ENCODE peak calls at places on chromosomes 2 and 18, in nine cellular contexts. One of them, this sample, is unnamed.
A peak's percentile ranks its signal among the peaks of the same experiment; 100 is the strongest.

GRCh38 chr2:2942225-2942624 is 435.4 kb downstream of the EIPR1 start:
- DNase-seq in AG04449: no peak
- DNase-seq in A549: no peak
- DNase-seq in fibroblast of the aortic adventitia: no peak
- DNase-seq in effector memory CD8-positive, alpha-beta T cell: no peak
- DNase-seq in NCI-H146: no peak
- DNase-seq in D721Med: no peak
- DNase-seq in GM03348: no peak
- DNase-seq in T-helper 1 cell: no peak
- DNase-seq in this sample: no peak

GRCh38 chr18:22946841-22947240 is 13.7 kb downstream of the RBBP8 start:
- DNase-seq in D721Med: no peak
- DNase-seq in GM03348: peak; percentile 39
- DNase-seq in effector memory CD8-positive, alpha-beta T cell: no peak
- DNase-seq in A549: no peak
- DNase-seq in NCI-H146: no peak
- DNase-seq in fibroblast of the aortic adventitia: no peak
- DNase-seq in T-helper 1 cell: no peak
- DNase-seq in AG04449: peak; percentile 41
- DNase-seq in this sample: no peak

GRCh38 chr18:63617049-63617995 is 26.7 kb downstream of the SERPINB4 start:
- DNase-seq in effector memory CD8-positive, alpha-beta T cell: no peak
- DNase-seq in A549: no peak
- DNase-seq in D721Med: no peak
- DNase-seq in NCI-H146: no peak
- DNase-seq in fibroblast of the aortic adventitia: peak; percentile 21
- DNase-seq in T-helper 1 cell: no peak
- DNase-seq in GM03348: no peak
- DNase-seq in AG04449: no peak
- DNase-seq in this sample: no peak

GRCh38 chr18:5286525-5286924 is 9.0 kb downstream of the ZBTB14 start:
- DNase-seq in D721Med: no peak
- DNase-seq in effector memory CD8-positive, alpha-beta T cell: no peak
- DNase-seq in NCI-H146: no peak
- DNase-seq in AG04449: no peak
- DNase-seq in A549: no peak
- DNase-seq in T-helper 1 cell: no peak
- DNase-seq in GM03348: no peak
- DNase-seq in fibroblast of the aortic adventitia: no peak
- DNase-seq in this sample: no peak

GRCh38 chr2:232235716-232236115 is 142.8 kb upstream of the ALPP start:
- DNase-seq in D721Med: no peak
- DNase-seq in AG04449: no peak
- DNase-seq in NCI-H146: no peak
- DNase-seq in GM03348: no peak
- DNase-seq in T-helper 1 cell: no peak
- DNase-seq in effector memory CD8-positive, alpha-beta T cell: no peak
- DNase-seq in fibroblast of the aortic adventitia: no peak
- DNase-seq in A549: no peak
- DNase-seq in this sample: peak; percentile 24

GRCh38 chr2:111169268-111169667 is 48.6 kb downstream of the BCL2L11 start:
- DNase-seq in A549: no peak
- DNase-seq in D721Med: no peak
- DNase-seq in AG04449: no peak
- DNase-seq in fibroblast of the aortic adventitia: no peak
- DNase-seq in GM03348: no peak
- DNase-seq in effector memory CD8-positive, alpha-beta T cell: no peak
- DNase-seq in NCI-H146: no peak
- DNase-seq in T-helper 1 cell: no peak
- DNase-seq in this sample: no peak

GRCh38 chr2:37570773-37571570 is 100.5 kb downstream of the CDC42EP3 start:
- DNase-seq in T-helper 1 cell: no peak
- DNase-seq in A549: peak; percentile 49
- DNase-seq in AG04449: peak; percentile 58
- DNase-seq in fibroblast of the aortic adventitia: peak; percentile 72
- DNase-seq in GM03348: peak; percentile 55
- DNase-seq in NCI-H146: peak; percentile 8
- DNase-seq in effector memory CD8-positive, alpha-beta T cell: no peak
- DNase-seq in D721Med: no peak
- DNase-seq in this sample: no peak

GRCh38 chr2:86223098-86223681 is 23.9 kb downstream of the MRPL35 start:
- DNase-seq in GM03348: peak; percentile 81
- DNase-seq in T-helper 1 cell: no peak
- DNase-seq in AG04449: peak; percentile 9
- DNase-seq in NCI-H146: no peak
- DNase-seq in D721Med: no peak
- DNase-seq in effector memory CD8-positive, alpha-beta T cell: no peak
- DNase-seq in A549: no peak
- DNase-seq in fibroblast of the aortic adventitia: peak; percentile 84
- DNase-seq in this sample: no peak

GRCh38 chr2:187890690-187891089 is 336.5 kb upstream of the TFPI start:
- DNase-seq in T-helper 1 cell: no peak
- DNase-seq in A549: no peak
- DNase-seq in AG04449: no peak
- DNase-seq in fibroblast of the aortic adventitia: no peak
- DNase-seq in NCI-H146: peak; percentile 18
- DNase-seq in effector memory CD8-positive, alpha-beta T cell: no peak
- DNase-seq in D721Med: no peak
- DNase-seq in GM03348: no peak
- DNase-seq in this sample: no peak

GRCh38 chr2:144515694-144516416 is 4.1 kb downstream of the ZEB2 start:
- DNase-seq in GM03348: peak; percentile 58
- DNase-seq in NCI-H146: no peak
- DNase-seq in fibroblast of the aortic adventitia: peak; percentile 56
- DNase-seq in AG04449: no peak
- DNase-seq in A549: peak; percentile 29
- DNase-seq in D721Med: no peak
- DNase-seq in effector memory CD8-positive, alpha-beta T cell: peak; percentile 61
- DNase-seq in T-helper 1 cell: no peak
- DNase-seq in this sample: no peak

GRCh38 chr2:172724724-172725123 is 10.9 kb upstream of the RAPGEF4 start:
- DNase-seq in AG04449: no peak
- DNase-seq in GM03348: no peak
- DNase-seq in NCI-H146: no peak
- DNase-seq in effector memory CD8-positive, alpha-beta T cell: no peak
- DNase-seq in fibroblast of the aortic adventitia: no peak
- DNase-seq in A549: no peak
- DNase-seq in D721Med: no peak
- DNase-seq in T-helper 1 cell: no peak
- DNase-seq in this sample: no peak

GRCh38 chr2:193240752-193241151 is 1046.0 kb upstream of the TMEFF2 start:
- DNase-seq in AG04449: no peak
- DNase-seq in D721Med: peak; percentile 19
- DNase-seq in A549: peak; percentile 2
- DNase-seq in fibroblast of the aortic adventitia: no peak
- DNase-seq in T-helper 1 cell: no peak
- DNase-seq in effector memory CD8-positive, alpha-beta T cell: no peak
- DNase-seq in NCI-H146: no peak
- DNase-seq in GM03348: no peak
- DNase-seq in this sample: peak; percentile 6

GRCh38 chr18:31990823-31991222 is 27.8 kb upstream of the RNF125 start:
- DNase-seq in AG04449: no peak
- DNase-seq in D721Med: no peak
- DNase-seq in GM03348: no peak
- DNase-seq in T-helper 1 cell: no peak
- DNase-seq in effector memory CD8-positive, alpha-beta T cell: no peak
- DNase-seq in fibroblast of the aortic adventitia: no peak
- DNase-seq in A549: no peak
- DNase-seq in NCI-H146: no peak
- DNase-seq in this sample: no peak

GRCh38 chr2:20928617-20929016 is 105.7 kb upstream of the LDAH start:
- DNase-seq in AG04449: no peak
- DNase-seq in NCI-H146: no peak
- DNase-seq in effector memory CD8-positive, alpha-beta T cell: no peak
- DNase-seq in D721Med: no peak
- DNase-seq in T-helper 1 cell: no peak
- DNase-seq in A549: no peak
- DNase-seq in fibroblast of the aortic adventitia: no peak
- DNase-seq in GM03348: no peak
- DNase-seq in this sample: no peak

GRCh38 chr2:240217431-240218301 is 77.2 kb upstream of the OTOS start:
- DNase-seq in A549: peak; percentile 33
- DNase-seq in GM03348: no peak
- DNase-seq in D721Med: no peak
- DNase-seq in fibroblast of the aortic adventitia: no peak
- DNase-seq in effector memory CD8-positive, alpha-beta T cell: no peak
- DNase-seq in T-helper 1 cell: no peak
- DNase-seq in AG04449: no peak
- DNase-seq in NCI-H146: no peak
- DNase-seq in this sample: no peak

GRCh38 chr2:236499691-236500573 is 69.7 kb upstream of the ACKR3 start:
- DNase-seq in T-helper 1 cell: no peak
- DNase-seq in D721Med: no peak
- DNase-seq in AG04449: no peak
- DNase-seq in A549: no peak
- DNase-seq in fibroblast of the aortic adventitia: peak; percentile 52
- DNase-seq in GM03348: peak; percentile 20
- DNase-seq in effector memory CD8-positive, alpha-beta T cell: no peak
- DNase-seq in NCI-H146: no peak
- DNase-seq in this sample: no peak

GRCh38 chr2:29259221-29259620 is 144.0 kb downstream of the CLIP4 start:
- DNase-seq in GM03348: no peak
- DNase-seq in effector memory CD8-positive, alpha-beta T cell: no peak
- DNase-seq in D721Med: no peak
- DNase-seq in fibroblast of the aortic adventitia: peak; percentile 24
- DNase-seq in T-helper 1 cell: no peak
- DNase-seq in NCI-H146: no peak
- DNase-seq in AG04449: peak; percentile 47
- DNase-seq in A549: no peak
- DNase-seq in this sample: no peak

GRCh38 chr2:11371099-11371937 is 26.9 kb upstream of the ROCK2 start:
- DNase-seq in T-helper 1 cell: no peak
- DNase-seq in GM03348: no peak
- DNase-seq in AG04449: no peak
- DNase-seq in NCI-H146: no peak
- DNase-seq in D721Med: no peak
- DNase-seq in fibroblast of the aortic adventitia: no peak
- DNase-seq in A549: no peak
- DNase-seq in effector memory CD8-positive, alpha-beta T cell: no peak
- DNase-seq in this sample: no peak

GRCh38 chr2:172461591-172462392 is 34.4 kb downstream of the ITGA6 start:
- DNase-seq in GM03348: peak; percentile 69
- DNase-seq in D721Med: no peak
- DNase-seq in fibroblast of the aortic adventitia: peak; percentile 46
- DNase-seq in effector memory CD8-positive, alpha-beta T cell: peak; percentile 75
- DNase-seq in AG04449: no peak
- DNase-seq in NCI-H146: peak; percentile 67
- DNase-seq in A549: peak; percentile 56
- DNase-seq in T-helper 1 cell: peak; percentile 56
- DNase-seq in this sample: peak; percentile 69

GRCh38 chr2:209371407-209371806 is 52.4 kb upstream of the MAP2 start:
- DNase-seq in T-helper 1 cell: no peak
- DNase-seq in NCI-H146: no peak
- DNase-seq in A549: no peak
- DNase-seq in D721Med: no peak
- DNase-seq in effector memory CD8-positive, alpha-beta T cell: no peak
- DNase-seq in GM03348: no peak
- DNase-seq in AG04449: no peak
- DNase-seq in fibroblast of the aortic adventitia: no peak
- DNase-seq in this sample: no peak

GRCh38 chr2:95390272-95390880 is 12.1 kb upstream of the FAHD2A start:
- DNase-seq in D721Med: no peak
- DNase-seq in NCI-H146: no peak
- DNase-seq in A549: no peak
- DNase-seq in T-helper 1 cell: no peak
- DNase-seq in fibroblast of the aortic adventitia: no peak
- DNase-seq in effector memory CD8-positive, alpha-beta T cell: no peak
- DNase-seq in AG04449: no peak
- DNase-seq in GM03348: no peak
- DNase-seq in this sample: no peak

GRCh38 chr2:219426068-219426443 is 7.9 kb downstream of the DES start:
- DNase-seq in GM03348: no peak
- DNase-seq in fibroblast of the aortic adventitia: no peak
- DNase-seq in A549: no peak
- DNase-seq in D721Med: no peak
- DNase-seq in T-helper 1 cell: no peak
- DNase-seq in AG04449: no peak
- DNase-seq in effector memory CD8-positive, alpha-beta T cell: no peak
- DNase-seq in NCI-H146: no peak
- DNase-seq in this sample: no peak

GRCh38 chr2:86562485-86562890 is 755 bp downstream of the CHMP3 start:
- DNase-seq in T-helper 1 cell: no peak
- DNase-seq in D721Med: no peak
- DNase-seq in NCI-H146: no peak
- DNase-seq in GM03348: no peak
- DNase-seq in AG04449: no peak
- DNase-seq in fibroblast of the aortic adventitia: no peak
- DNase-seq in A549: no peak
- DNase-seq in effector memory CD8-positive, alpha-beta T cell: no peak
- DNase-seq in this sample: no peak